ENCODE peak calls at places on chromosomes 5 and 9, in seven cellular contexts. One of them, this sample, is unnamed.

GRCh38 chr9:136625101-136626065 is 37.3 kb upstream of the EGFL7 start:
- DNase-seq in GM04504: no peak
- DNase-seq in ovary: peak
- DNase-seq in AG04450: no peak
- DNase-seq in mucosa of descending colon: peak
- DNase-seq in GM12865: peak
- DNase-seq in glutamatergic neuron: no peak
- DNase-seq in this sample: peak

GRCh38 chr5:154836225-154836624 is 14.2 kb downstream of the FAXDC2 start:
- DNase-seq in GM04504: no peak
- DNase-seq in ovary: no peak
- DNase-seq in AG04450: no peak
- DNase-seq in mucosa of descending colon: no peak
- DNase-seq in GM12865: no peak
- DNase-seq in glutamatergic neuron: no peak
- DNase-seq in this sample: no peak

GRCh38 chr5:95708876-95709275 is 22.3 kb upstream of the RHOBTB3 start:
- DNase-seq in GM04504: no peak
- DNase-seq in ovary: no peak
- DNase-seq in AG04450: no peak
- DNase-seq in mucosa of descending colon: no peak
- DNase-seq in GM12865: no peak
- DNase-seq in glutamatergic neuron: no peak
- DNase-seq in this sample: no peak

GRCh38 chr9:76873056-76873792 is 32.7 kb downstream of the PRUNE2 start:
- DNase-seq in GM04504: no peak
- DNase-seq in ovary: no peak
- DNase-seq in AG04450: no peak
- DNase-seq in mucosa of descending colon: no peak
- DNase-seq in GM12865: no peak
- DNase-seq in glutamatergic neuron: no peak
- DNase-seq in this sample: no peak

GRCh38 chr5:25090818-25091217 is 446.0 kb upstream of the CDH10 start:
- DNase-seq in GM04504: no peak
- DNase-seq in ovary: no peak
- DNase-seq in AG04450: no peak
- DNase-seq in mucosa of descending colon: no peak
- DNase-seq in GM12865: no peak
- DNase-seq in glutamatergic neuron: no peak
- DNase-seq in this sample: no peak

GRCh38 chr5:155485344-155485743 is 471.8 kb downstream of the KIF4B start:
- DNase-seq in GM04504: no peak
- DNase-seq in ovary: no peak
- DNase-seq in AG04450: no peak
- DNase-seq in mucosa of descending colon: no peak
- DNase-seq in GM12865: no peak
- DNase-seq in glutamatergic neuron: no peak
- DNase-seq in this sample: no peak

GRCh38 chr5:116539222-116539621 is 35.4 kb downstream of the SEMA6A start:
- DNase-seq in GM04504: no peak
- DNase-seq in ovary: no peak
- DNase-seq in AG04450: no peak
- DNase-seq in mucosa of descending colon: no peak
- DNase-seq in GM12865: no peak
- DNase-seq in glutamatergic neuron: no peak
- DNase-seq in this sample: no peak

GRCh38 chr5:69531010-69531785 is 28.8 kb upstream of the GTF2H2C start:
- DNase-seq in GM04504: no peak
- DNase-seq in ovary: no peak
- DNase-seq in AG04450: no peak
- DNase-seq in mucosa of descending colon: no peak
- DNase-seq in GM12865: no peak
- DNase-seq in glutamatergic neuron: no peak
- DNase-seq in this sample: no peak

GRCh38 chr9:124268248-124268647 is 10.5 kb downstream of the NEK6 start:
- DNase-seq in GM04504: no peak
- DNase-seq in ovary: no peak
- DNase-seq in AG04450: no peak
- DNase-seq in mucosa of descending colon: no peak
- DNase-seq in GM12865: no peak
- DNase-seq in glutamatergic neuron: no peak
- DNase-seq in this sample: no peak

GRCh38 chr9:591292-591691 is 250.2 kb upstream of the DMRT1 start:
- DNase-seq in GM04504: no peak
- DNase-seq in ovary: no peak
- DNase-seq in AG04450: no peak
- DNase-seq in mucosa of descending colon: peak
- DNase-seq in GM12865: no peak
- DNase-seq in glutamatergic neuron: no peak
- DNase-seq in this sample: peak

GRCh38 chr9:77005216-77005615 is 14.2 kb upstream of the FOXB2 start:
- DNase-seq in GM04504: no peak
- DNase-seq in ovary: no peak
- DNase-seq in AG04450: no peak
- DNase-seq in mucosa of descending colon: no peak
- DNase-seq in GM12865: no peak
- DNase-seq in glutamatergic neuron: no peak
- DNase-seq in this sample: no peak

GRCh38 chr9:22052376-22052945 is 43.4 kb upstream of the CDKN2B start:
- DNase-seq in GM04504: peak
- DNase-seq in ovary: no peak
- DNase-seq in AG04450: peak
- DNase-seq in mucosa of descending colon: no peak
- DNase-seq in GM12865: peak
- DNase-seq in glutamatergic neuron: no peak
- DNase-seq in this sample: no peak

GRCh38 chr5:129899454-129899853 is 4.8 kb upstream of the CHSY3 start:
- DNase-seq in GM04504: no peak
- DNase-seq in ovary: no peak
- DNase-seq in AG04450: no peak
- DNase-seq in mucosa of descending colon: no peak
- DNase-seq in GM12865: no peak
- DNase-seq in glutamatergic neuron: no peak
- DNase-seq in this sample: no peak

GRCh38 chr5:71587709-71588532 is 781 bp downstream of the MCCC2 start:
- DNase-seq in GM04504: no peak
- DNase-seq in ovary: no peak
- DNase-seq in AG04450: no peak
- DNase-seq in mucosa of descending colon: peak
- DNase-seq in GM12865: peak
- DNase-seq in glutamatergic neuron: no peak
- DNase-seq in this sample: no peak

GRCh38 chr9:3436629-3437028 is 89.2 kb downstream of the RFX3 start:
- DNase-seq in GM04504: peak
- DNase-seq in ovary: no peak
- DNase-seq in AG04450: peak
- DNase-seq in mucosa of descending colon: no peak
- DNase-seq in GM12865: no peak
- DNase-seq in glutamatergic neuron: no peak
- DNase-seq in this sample: no peak

GRCh38 chr5:53090229-53090628 is 19.3 kb downstream of the MOCS2 start:
- DNase-seq in GM04504: no peak
- DNase-seq in ovary: no peak
- DNase-seq in AG04450: no peak
- DNase-seq in mucosa of descending colon: no peak
- DNase-seq in GM12865: no peak
- DNase-seq in glutamatergic neuron: no peak
- DNase-seq in this sample: no peak

GRCh38 chr5:139459451-139459934 is 3.0 kb downstream of the ECSCR start:
- DNase-seq in GM04504: no peak
- DNase-seq in ovary: no peak
- DNase-seq in AG04450: no peak
- DNase-seq in mucosa of descending colon: peak
- DNase-seq in GM12865: peak
- DNase-seq in glutamatergic neuron: no peak
- DNase-seq in this sample: no peak

GRCh38 chr5:168350315-168350714 is 58.9 kb downstream of the WWC1 start:
- DNase-seq in GM04504: no peak
- DNase-seq in ovary: no peak
- DNase-seq in AG04450: no peak
- DNase-seq in mucosa of descending colon: no peak
- DNase-seq in GM12865: no peak
- DNase-seq in glutamatergic neuron: no peak
- DNase-seq in this sample: no peak

GRCh38 chr5:36820900-36821299 is 55.7 kb upstream of the NIPBL start:
- DNase-seq in GM04504: no peak
- DNase-seq in ovary: no peak
- DNase-seq in AG04450: no peak
- DNase-seq in mucosa of descending colon: no peak
- DNase-seq in GM12865: no peak
- DNase-seq in glutamatergic neuron: no peak
- DNase-seq in this sample: no peak